ENCODE peak calls at places on chromosome 15, in four cellular contexts. L is GM12878, K is HepG2, D is K562. P is an unnamed sample.

GRCh38 chr15:76674883-76675282 is 230.3 kb downstream of the SCAPER start:
- DNase-seq in K (no peak), D (no peak), L (no peak), P (no peak)

GRCh38 chr15:65101418-65101890 is 13.5 kb downstream of the UBAP1L start:
- DNase-seq in K (peak), D (peak), L (no peak), P (peak)

GRCh38 chr15:83671603-83672002 is 17.7 kb downstream of the ADAMTSL3 start:
- DNase-seq in D (no peak), L (no peak), K (no peak), P (no peak)

GRCh38 chr15:34802803-34803395 is 7.5 kb upstream of the ACTC1 start:
- DNase-seq in K (no peak), L (no peak), D (no peak), P (no peak)

GRCh38 chr15:91710072-91710471 is 143.4 kb upstream of the SLCO3A1 start:
- DNase-seq in D (no peak), L (no peak), K (no peak), P (no peak)

GRCh38 chr15:63918317-63918672 is 84.5 kb upstream of the HERC1 start:
- DNase-seq in K (no peak), D (no peak), L (no peak), P (no peak)

GRCh38 chr15:94417464-94418293 is 186.3 kb downstream of the MCTP2 start:
- DNase-seq in K (no peak), L (no peak), D (no peak), P (no peak)

GRCh38 chr15:57470543-57470942 is 94.2 kb downstream of the CGNL1 start:
- DNase-seq in K (no peak), D (no peak), L (no peak), P (no peak)

GRCh38 chr15:79401301-79401700 is 30.8 kb upstream of the MINAR1 start:
- DNase-seq in K (no peak), D (no peak), L (no peak), P (no peak)

GRCh38 chr15:79402136-79402535 is 30.0 kb upstream of the MINAR1 start:
- DNase-seq in L (no peak), D (no peak), K (no peak), P (no peak)

GRCh38 chr15:79400650-79401049 is 31.5 kb upstream of the MINAR1 start:
- DNase-seq in D (no peak), K (no peak), L (no peak), P (no peak)

GRCh38 chr15:79406191-79406590 is 25.9 kb upstream of the MINAR1 start:
- DNase-seq in L (no peak), D (no peak), K (no peak), P (no peak)

DNA sequence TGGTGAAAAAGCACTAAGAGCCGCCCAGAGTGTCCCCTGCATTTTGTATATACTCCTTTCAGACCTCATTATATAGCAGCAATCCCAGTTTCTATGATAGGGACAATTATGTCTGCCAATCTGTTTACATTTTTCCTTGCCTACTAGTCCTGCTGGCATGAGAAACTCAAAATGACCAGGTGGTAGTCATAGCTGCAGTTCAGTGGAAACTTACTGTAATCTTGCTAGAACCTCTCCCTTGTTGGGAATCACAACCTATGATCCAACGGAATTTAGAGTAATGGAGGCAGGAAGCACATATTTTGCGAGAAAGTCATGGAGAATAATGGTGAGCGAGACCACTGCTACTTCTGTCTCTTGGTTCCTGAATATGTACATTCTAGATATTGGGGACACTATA is 28.6 kb upstream of the MINAR1 start:
- DNase-seq in L (no peak), D (no peak), K (no peak), P (no peak)
- TF ChIP-seq FOXK2 in L (no peak), D (no peak), K (no peak), P (no peak)

DNA sequence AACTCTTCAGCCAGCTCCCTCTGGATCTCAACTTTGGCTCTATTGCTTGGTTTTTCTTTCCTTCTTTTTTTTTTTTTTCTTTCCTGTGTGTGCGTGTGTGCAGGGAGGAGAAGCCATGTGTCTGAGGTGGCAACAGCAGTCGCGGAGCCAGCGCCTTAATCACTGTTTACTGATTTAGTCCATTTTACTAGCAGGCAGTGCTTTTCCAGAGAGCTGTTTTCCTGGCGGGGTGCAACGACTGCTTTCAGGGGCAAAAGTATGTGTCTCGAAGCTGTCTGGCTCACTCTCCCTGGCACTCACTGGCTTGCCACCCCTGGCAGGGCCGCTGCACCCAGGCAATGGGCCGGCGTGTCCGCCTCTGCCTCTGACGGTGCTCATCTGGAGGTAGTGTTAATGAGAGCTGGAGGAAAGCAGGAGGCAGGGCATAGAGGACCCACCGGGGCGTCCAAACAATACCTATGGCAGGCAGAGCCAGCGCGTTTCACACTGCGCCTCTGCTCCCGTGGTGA is 835.4 kb upstream of the NR2F2 start:
- DNase-seq in D (no peak), L (no peak), K (no peak), P (no peak)
- TF ChIP-seq FOXK2 in D (no peak), L (no peak), K (no peak), P (no peak)

GRCh38 chr15:73800662-73801345 is 47.7 kb upstream of the INSYN1 start:
- DNase-seq in L (no peak), D (no peak), K (no peak), P (no peak)
- TF ChIP-seq FOXK2 in L (no peak), D (no peak), K (no peak), P (no peak)

DNA sequence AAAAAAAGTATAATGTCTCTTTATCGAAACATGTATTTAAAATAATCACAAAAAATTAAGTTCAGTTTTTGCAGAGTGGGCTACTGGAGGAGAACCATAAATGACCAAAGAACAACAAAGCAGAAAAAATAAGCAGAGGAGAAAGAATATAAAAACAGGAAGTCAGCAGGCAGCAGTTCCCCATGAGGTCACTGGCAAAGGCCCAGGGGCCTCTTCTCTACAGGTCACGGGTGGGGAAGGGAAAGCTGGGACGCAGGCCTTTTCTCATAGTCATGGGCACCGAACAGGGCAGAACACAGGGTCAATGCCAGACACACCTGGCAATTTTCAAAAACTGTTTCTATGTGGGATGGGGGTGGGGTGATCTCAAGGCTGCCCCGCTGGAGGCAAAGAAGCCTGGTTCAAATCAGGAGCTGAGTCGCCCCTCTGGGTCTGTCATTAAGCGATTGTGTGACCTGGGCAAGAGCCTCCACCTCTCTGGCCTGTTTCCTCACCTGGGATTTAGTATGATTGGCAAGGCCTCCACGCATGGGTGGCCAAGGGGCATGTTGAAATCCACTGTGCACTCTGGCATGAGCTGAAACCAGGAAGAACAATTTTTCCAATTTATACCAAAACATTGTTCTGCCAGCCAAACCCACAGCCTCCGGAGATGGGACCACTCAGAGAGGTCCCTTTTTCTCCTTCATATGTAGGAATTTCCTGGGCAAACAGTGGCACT is 43.8 kb upstream of the UACA start:
- DNase-seq in D (no peak), K (no peak), L (no peak), P (no peak)
- TF ChIP-seq FOXK2 in D (no peak), K (no peak), L (no peak), P (no peak)

P was measured in HEK293T.